ENCODE peak calls at places on chromosomes 3 and 15, in ten cellular contexts. N is aorta, R is tibial nerve, M is tibial artery, D is IMR-90, Q is ovary, E is breast epithelium, A is transverse colon, U is lung, B is left ventricle myocardium inferior. C is an unnamed sample. For H3K27me3, H3K36me3 and H3K4me1, the result is how much of the 10 kb centered on the place peaks cover.

GRCh38 chr3:143216709-143217182 is 97.2 kb downstream of the CHST2 start:
- DNase-seq in N (no peak), R (no peak), M (no peak), D (no peak), Q (no peak), E (no peak), A (no peak), U (no peak), B (no peak), C (no peak)

GRCh38 chr3:45596290-45596791 is 1.8 kb downstream of the LIMD1 start:
- DNase-seq in N (peak), R (no peak), M (peak), D (no peak), Q (no peak), E (no peak), A (peak), U (no peak), B (no peak), C (no peak)

GRCh38 chr3:7397097-7397496 is 536.2 kb downstream of the GRM7 start:
- DNase-seq in N (no peak), R (no peak), M (no peak), D (no peak), Q (no peak), E (no peak), A (no peak), U (no peak), B (no peak), C (no peak)

GRCh38 chr15:52563499-52564060 is 5.2 kb downstream of the ARPP19 start:
- DNase-seq in N (no peak), R (no peak), M (no peak), D (no peak), Q (no peak), E (no peak), A (no peak), U (no peak), B (no peak), C (no peak)

GRCh38 chr3:157175678-157176077 is 15.7 kb upstream of the CCNL1 start:
- DNase-seq in N (peak), R (no peak), M (no peak), D (no peak), Q (peak), E (no peak), A (peak), U (no peak), B (no peak), C (no peak)

GRCh38 chr3:190514163-190515153 is 573 bp downstream of the IL1RAP start:
- DNase-seq in N (peak), R (peak), M (peak), D (peak), Q (peak), E (peak), A (peak), U (peak), B (peak), C (peak)

GRCh38 chr15:92056875-92057274 is 203.4 kb downstream of the SLCO3A1 start:
- DNase-seq in N (no peak), R (no peak), M (no peak), D (no peak), Q (no peak), E (no peak), A (no peak), U (no peak), B (no peak), C (no peak)

GRCh38 chr15:99403597-99403996 is 152.3 kb downstream of the LRRC28 start:
- DNase-seq in N (no peak), R (no peak), M (no peak), D (peak), Q (no peak), E (no peak), A (no peak), U (no peak), B (no peak), C (no peak)

GRCh38 chr3:160564205-160564922 is 1.0 kb downstream of the KPNA4 start:
- DNase-seq in N (peak), R (no peak), M (peak), D (no peak), Q (no peak), E (no peak), A (peak), U (peak), B (no peak), C (no peak)

GRCh38 chr3:182629521-182629920 is 163.8 kb upstream of the ATP11B start:
- DNase-seq in N (no peak), R (no peak), M (no peak), D (no peak), Q (no peak), E (no peak), A (no peak), U (no peak), B (no peak), C (no peak)

GRCh38 chr3:23590424-23590823 is 215.3 kb upstream of the UBE2E1 start:
- DNase-seq in N (no peak), R (no peak), M (no peak), D (no peak), Q (no peak), E (no peak), A (no peak), U (no peak), B (no peak), C (no peak)

GRCh38 chr15:78129098-78130011 is 1.9 kb downstream of the CIB2 start:
- DNase-seq in N (no peak), R (no peak), M (no peak), D (no peak), Q (no peak), E (no peak), A (no peak), U (no peak), B (no peak), C (no peak)

GRCh38 chr3:194871143-194871863 is 185.6 kb downstream of the FAM43A start:
- DNase-seq in N (peak), R (no peak), M (peak), D (peak), Q (peak), E (peak), A (peak), U (no peak), B (peak), C (peak)

GRCh38 chr3:168796339-168796738 is 700.6 kb upstream of the GOLIM4 start:
- DNase-seq in N (no peak), R (no peak), M (no peak), D (no peak), Q (no peak), E (no peak), A (no peak), U (no peak), B (no peak), C (no peak)

GRCh38 chr15:67179411-67179995 is 75.0 kb downstream of the AAGAB start:
- DNase-seq in N (no peak), R (no peak), M (peak), D (no peak), Q (no peak), E (no peak), A (no peak), U (no peak), B (no peak), C (no peak)

GRCh38 chr3:10173926-10174435 is 9.3 kb downstream of the IRAK2 start:
- DNase-seq in N (peak), R (peak), M (peak), D (peak), Q (no peak), E (peak), A (peak), U (peak), B (peak), C (peak)

GRCh38 chr15:33716025-33716424 is 252.3 kb upstream of the CHRM5 start:
- DNase-seq in N (no peak), R (no peak), M (no peak), D (no peak), Q (no peak), E (no peak), A (no peak), U (no peak), B (no peak), C (no peak)

GRCh38 chr15:94607176-94607654 is 375.9 kb downstream of the MCTP2 start:
- DNase-seq in N (no peak), R (peak), M (peak), D (no peak), Q (peak), E (no peak), A (peak), U (peak), B (peak), C (peak)

GRCh38 chr3:153221748-153222162 is 59.7 kb downstream of the RAP2B start:
- DNase-seq in N (no peak), R (peak), M (peak), D (peak), Q (peak), E (peak), A (peak), U (peak), B (peak), C (peak)

GRCh38 chr15:47399100-47399499 is 318.2 kb upstream of the SEMA6D start:
- DNase-seq in N (no peak), R (no peak), M (no peak), D (peak), Q (no peak), E (no peak), A (no peak), U (no peak), B (no peak), C (no peak)

GRCh38 chr3:61927332-61927731 is 366.0 kb downstream of the PTPRG start:
- DNase-seq in N (peak), R (peak), M (peak), D (peak), Q (peak), E (peak), A (peak), U (peak), B (peak), C (peak)

GRCh38 chr15:55319537-55320325 is 709 bp downstream of the PIGB start:
- DNase-seq in N (no peak), R (peak), M (no peak), D (peak), Q (no peak), E (no peak), A (peak), U (no peak), B (no peak), C (no peak)

GRCh38 chr3:101940521-101940992 is 91.2 kb downstream of the NFKBIZ start:
- DNase-seq in N (peak), R (no peak), M (no peak), D (peak), Q (no peak), E (no peak), A (no peak), U (peak), B (peak), C (peak)

GRCh38 chr3:179772297-179772696 is 119.5 kb downstream of the USP13 start:
- DNase-seq in N (no peak), R (no peak), M (no peak), D (no peak), Q (no peak), E (no peak), A (no peak), U (no peak), B (no peak), C (no peak)

GRCh38 chr3:152305075-152305474 is 36.3 kb downstream of the MBNL1 start:
- DNase-seq in N (no peak), R (no peak), M (no peak), D (no peak), Q (no peak), E (no peak), A (no peak), U (no peak), B (no peak), C (no peak)

GRCh38 chr3:194952882-194953281 is 267.2 kb downstream of the FAM43A start:
- DNase-seq in N (no peak), R (no peak), M (no peak), D (no peak), Q (no peak), E (no peak), A (no peak), U (no peak), B (no peak), C (peak)

GRCh38 chr15:70562906-70563305 is 200.5 kb downstream of the UACA start:
- DNase-seq in N (no peak), R (no peak), M (peak), D (no peak), Q (no peak), E (no peak), A (no peak), U (no peak), B (no peak), C (no peak)

GRCh38 chr3:168459229-168459784 is 363.6 kb upstream of the GOLIM4 start:
- DNase-seq in N (no peak), R (no peak), M (no peak), D (peak), Q (no peak), E (no peak), A (no peak), U (no peak), B (no peak), C (no peak)

GRCh38 chr3:56119575-56120349 is 348.5 kb downstream of the ERC2 start:
- DNase-seq in N (no peak), R (peak), M (no peak), D (peak), Q (peak), E (no peak), A (no peak), U (no peak), B (peak), C (peak)

GRCh38 chr3:177609613-177610012 is 412.3 kb upstream of the TBL1XR1 start:
- DNase-seq in N (no peak), R (no peak), M (no peak), D (no peak), Q (no peak), E (no peak), A (no peak), U (no peak), B (no peak), C (no peak)

GRCh38 chr3:177606891-177607290 is 409.6 kb upstream of the TBL1XR1 start:
- DNase-seq in N (no peak), R (no peak), M (no peak), D (no peak), Q (no peak), E (no peak), A (no peak), U (no peak), B (no peak), C (no peak)

GRCh38 chr3:177608443-177608842 is 411.2 kb upstream of the TBL1XR1 start:
- DNase-seq in N (no peak), R (no peak), M (no peak), D (no peak), Q (no peak), E (no peak), A (no peak), U (no peak), B (no peak), C (no peak)

GRCh38 chr3:177610262-177610661 is 413.0 kb upstream of the TBL1XR1 start:
- DNase-seq in N (no peak), R (no peak), M (no peak), D (no peak), Q (no peak), E (no peak), A (no peak), U (no peak), B (no peak), C (no peak)

DNA sequence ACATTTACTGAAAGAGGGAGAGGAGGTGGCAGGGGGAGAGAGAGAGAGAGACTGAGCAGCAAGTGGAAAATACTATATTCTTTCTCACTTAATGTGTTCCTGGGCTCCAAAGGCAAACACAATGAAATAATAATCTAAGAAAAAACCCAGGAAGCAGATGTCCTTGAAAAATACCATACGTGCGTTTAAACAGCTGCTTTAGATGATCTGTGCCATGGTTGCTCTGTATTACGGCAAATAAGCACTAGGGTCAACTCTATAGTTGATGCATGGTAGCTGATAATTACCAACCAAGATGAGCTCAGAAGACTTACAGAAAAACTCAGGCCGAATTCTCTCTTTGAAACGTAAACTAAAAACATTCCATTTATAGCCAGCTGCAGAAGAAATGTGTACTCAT is 410.3 kb upstream of the TBL1XR1 start:
- DNase-seq in N (no peak), R (no peak), M (no peak), D (peak), Q (no peak), E (no peak), A (no peak), U (no peak), B (no peak), C (no peak)
- H3K27me3 ChIP-seq in N (under half), R (under half), M (under half), D (under half), Q (under half), E (under half), A (under half), U (under half), B (under half), C (under half)

DNA sequence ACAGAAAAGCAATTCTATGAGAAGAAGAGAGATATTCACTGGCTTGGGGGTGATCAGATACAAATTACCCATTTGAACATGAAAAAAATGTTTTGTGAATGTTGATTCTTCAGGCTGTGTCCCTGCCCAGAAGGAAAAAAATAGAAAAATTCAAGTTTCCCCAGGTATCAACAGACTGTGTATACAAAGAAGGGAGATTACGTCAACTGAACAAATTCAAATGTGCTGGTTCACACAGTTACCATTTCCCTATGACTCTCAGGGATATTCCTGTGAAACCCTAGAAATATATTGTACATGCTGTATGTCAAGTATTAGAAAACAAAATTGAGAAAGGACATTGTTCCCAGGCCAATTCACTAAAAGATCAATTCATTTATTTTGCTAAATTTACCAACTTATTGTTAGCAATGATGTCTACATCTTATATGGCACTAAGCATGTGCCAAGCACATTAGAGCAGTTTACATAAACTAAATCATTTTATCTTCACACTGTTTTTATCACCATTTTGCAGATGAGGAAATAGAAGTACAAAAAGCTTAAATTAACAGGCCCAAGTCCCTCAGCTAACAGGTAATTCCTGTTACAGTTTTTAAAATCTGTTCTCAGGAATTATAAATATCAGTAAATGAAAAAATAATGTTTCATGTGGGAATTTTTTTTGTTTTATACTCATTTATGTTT is 306.7 kb upstream of the ROBO2 start:
- DNase-seq in N (no peak), R (no peak), M (no peak), D (no peak), Q (no peak), E (no peak), A (no peak), U (no peak), B (no peak), C (no peak)
- H3K36me3 ChIP-seq in N (under half), R (under half), M (under half), D (under half), Q (under half), E (under half), A (under half), U (under half), B (under half), C (under half)

GRCh38 chr3:50591196-50591741 is 20.3 kb downstream of the CISH start:
- DNase-seq in N (no peak), R (no peak), M (no peak), D (no peak), Q (no peak), E (no peak), A (no peak), U (no peak), B (no peak), C (no peak)
- H3K4me1 ChIP-seq in N (under half), R (under half), M (under half), D (under half), Q (under half), E (under half), A (under half), U (under half), B (half or more), C (half or more)

GRCh38 chr3:122998856-122999255 is 28.7 kb downstream of the SEMA5B start:
- DNase-seq in N (no peak), R (no peak), M (no peak), D (no peak), Q (no peak), E (no peak), A (no peak), U (no peak), B (no peak), C (no peak)
- H3K27me3 ChIP-seq in N (under half), R (under half), M (under half), D (half or more), Q (under half), E (under half), A (under half), U (under half), B (under half), C (under half)

GRCh38 chr3:58093573-58094195 is 85.5 kb downstream of the FLNB start:
- DNase-seq in N (no peak), R (no peak), M (no peak), D (peak), Q (no peak), E (no peak), A (no peak), U (no peak), B (no peak), C (no peak)

GRCh38 chr3:58094657-58095056 is 86.4 kb downstream of the FLNB start:
- DNase-seq in N (no peak), R (no peak), M (no peak), D (no peak), Q (no peak), E (no peak), A (no peak), U (no peak), B (no peak), C (no peak)

GRCh38 chr3:58088501-58088900 is 80.3 kb downstream of the FLNB start:
- DNase-seq in N (no peak), R (no peak), M (no peak), D (no peak), Q (no peak), E (no peak), A (no peak), U (no peak), B (no peak), C (no peak)

GRCh38 chr3:58092516-58092915 is 84.3 kb downstream of the FLNB start:
- DNase-seq in N (no peak), R (no peak), M (no peak), D (peak), Q (no peak), E (no peak), A (no peak), U (no peak), B (no peak), C (no peak)

DNA sequence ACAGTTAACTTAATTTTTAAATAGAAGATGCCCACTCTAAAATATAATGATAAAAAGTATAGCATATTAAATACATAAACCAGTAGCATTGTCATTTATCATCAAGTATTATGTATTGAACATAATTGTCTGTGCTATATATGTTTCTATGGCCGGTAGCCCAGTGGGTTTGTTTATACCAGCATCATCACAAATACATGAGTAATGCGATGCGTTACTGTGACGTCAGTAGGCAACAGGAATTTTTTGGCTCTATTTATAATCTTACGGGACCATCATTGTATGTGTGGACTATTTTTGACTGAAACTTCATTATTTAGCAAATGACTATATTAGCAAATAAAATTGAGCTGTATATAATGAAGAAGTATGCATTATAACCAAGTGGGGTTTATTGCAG is 82.1 kb downstream of the FLNB start:
- DNase-seq in N (no peak), R (no peak), M (no peak), D (peak), Q (no peak), E (no peak), A (no peak), U (no peak), B (no peak), C (no peak)
- H3K36me3 ChIP-seq in N (under half), R (half or more), M (under half), D (under half), Q (under half), E (under half), A (under half), U (under half), B (under half), C (under half)

GRCh38 chr15:74954515-74954914 is 2.1 kb downstream of the RPP25 start:
- DNase-seq in N (no peak), R (no peak), M (no peak), D (peak), Q (peak), E (no peak), A (no peak), U (no peak), B (peak), C (no peak)

GRCh38 chr15:74956648-74957300 is at the start of gene RPP25:
- DNase-seq in N (peak), R (peak), M (peak), D (peak), Q (peak), E (peak), A (peak), U (peak), B (peak), C (peak)

GRCh38 chr15:74955796-74956647 is 550 bp downstream of the RPP25 start:
- DNase-seq in N (peak), R (peak), M (peak), D (peak), Q (peak), E (peak), A (peak), U (peak), B (peak), C (peak)

GRCh38 chr15:74957301-74958035 is 896 bp upstream of the RPP25 start:
- DNase-seq in N (no peak), R (no peak), M (peak), D (no peak), Q (no peak), E (no peak), A (peak), U (peak), B (peak), C (peak)

GRCh38 chr15:74955017-74955416 is 1.6 kb downstream of the RPP25 start:
- DNase-seq in N (no peak), R (no peak), M (no peak), D (no peak), Q (peak), E (no peak), A (no peak), U (no peak), B (no peak), C (no peak)
- H3K4me1 ChIP-seq in N (under half), R (under half), M (half or more), D (under half), Q (under half), E (under half), A (half or more), U (under half), B (half or more), C (under half)

GRCh38 chr15:32669870-32670623 is 28.5 kb downstream of the SCG5 start:
- DNase-seq in N (no peak), R (peak), M (no peak), D (peak), Q (no peak), E (peak), A (no peak), U (no peak), B (no peak), C (peak)
- H3K27me3 ChIP-seq in N (under half), R (under half), M (under half), D (under half), Q (under half), E (under half), A (under half), U (under half), B (under half), C (under half)

GRCh38 chr3:184177331-184177731 is 2.7 kb downstream of the AP2M1 start:
- DNase-seq in N (peak), R (no peak), M (no peak), D (peak), Q (no peak), E (no peak), A (no peak), U (no peak), B (no peak), C (no peak)
- H3K36me3 ChIP-seq in N (under half), R (half or more), M (half or more), D (half or more), Q (under half), E (under half), A (under half), U (under half), B (half or more), C (half or more)

C was measured in heart right ventricle.